ENCODE peak calls at places on chromosomes 7 and 10, in six cellular contexts. D, A, M, V, T and W are unnamed samples.

GRCh38 chr7:63044721-63045120 is 953.9 kb upstream of the ZNF722 start:
- DNase-seq in D (no peak), A (no peak), M (no peak), V (no peak), T (no peak), W (no peak)

GRCh38 chr7:76206633-76207032 is 4.9 kb downstream of the SRRM3 start:
- DNase-seq in D (no peak), A (peak; percentile 45), M (no peak), V (no peak), T (no peak), W (no peak)

GRCh38 chr10:86137561-86137960 is 229.0 kb downstream of the GRID1 start:
- DNase-seq in D (no peak), A (no peak), M (no peak), V (no peak), T (no peak), W (no peak)

GRCh38 chr7:111107989-111108388 is 17.1 kb downstream of the LRRN3 start:
- DNase-seq in D (no peak), A (no peak), M (no peak), V (no peak), T (no peak), W (no peak)

GRCh38 chr7:95432606-95433005 is 2.2 kb downstream of the PON2 start:
- DNase-seq in D (no peak), A (no peak), M (no peak), V (no peak), T (no peak), W (no peak)

GRCh38 chr10:84534168-84534567 is 205.8 kb downstream of the CCSER2 start:
- DNase-seq in D (no peak), A (no peak), M (no peak), V (no peak), T (no peak), W (no peak)

GRCh38 chr7:152735443-152736004 is 24.0 kb upstream of the ACTR3B start:
- DNase-seq in D (no peak), A (no peak), M (no peak), V (no peak), T (no peak), W (no peak)

GRCh38 chr10:131946880-131947279 is 34.8 kb downstream of the BNIP3 start:
- DNase-seq in D (no peak), A (no peak), M (no peak), V (no peak), T (peak; percentile 64), W (no peak)

GRCh38 chr10:31099664-31100063 is 68.0 kb upstream of the ZNF438 start:
- DNase-seq in D (peak; percentile 8), A (no peak), M (no peak), V (no peak), T (peak; percentile 61), W (no peak)

GRCh38 chr10:28710227-28710889 is 33.0 kb downstream of the BAMBI start:
- DNase-seq in D (no peak), A (no peak), M (no peak), V (no peak), T (no peak), W (no peak)

GRCh38 chr10:124025152-124025551 is 68.2 kb downstream of the CHST15 start:
- DNase-seq in D (no peak), A (no peak), M (no peak), V (no peak), T (peak; percentile 20), W (no peak)

GRCh38 chr7:92916751-92917369 is 80.5 kb upstream of the CDK6 start:
- DNase-seq in D (no peak), A (peak; percentile 61), M (peak; percentile 76), V (no peak), T (peak; percentile 60), W (peak; percentile 78)